ENCODE peak calls at places on chromosomes 13 and 19, in nine cellular contexts. D is body of pancreas, O is HTR-8/SVneo, M is AML-193, H is NCI-H1105, T is NCI-H2081, P is amniotic stem cell, V is activated T-cell treated with anti-CD3 and anti-CD28 coated beads for 1 hour, W is ELF-1. Z is an unnamed sample.

GRCh38 chr13:71606818-71607217 is 260.2 kb downstream of the DACH1 start:
- DNase-seq in H (no peak), T (no peak), V (no peak), P (no peak), M (no peak), D (no peak), O (no peak), W (no peak), Z (no peak)

GRCh38 chr13:23828866-23829265 is 60.3 kb downstream of the MIPEP start:
- DNase-seq in H (no peak), P (no peak), M (no peak), W (no peak), O (no peak), D (no peak), T (no peak), V (no peak), Z (no peak)

GRCh38 chr13:37090912-37091311 is 14.6 kb downstream of the CSNK1A1L start:
- DNase-seq in V (no peak), O (no peak), T (no peak), M (peak), P (no peak), D (no peak), H (no peak), W (no peak), Z (no peak)

GRCh38 chr19:39052846-39053245 is 20.5 kb upstream of the FBXO27 start:
- DNase-seq in M (no peak), D (no peak), P (no peak), W (no peak), T (no peak), V (no peak), O (no peak), H (no peak), Z (peak)

GRCh38 chr13:44514278-44514677 is 61.9 kb downstream of the TSC22D1 start:
- DNase-seq in M (no peak), O (no peak), T (no peak), V (no peak), H (no peak), D (no peak), P (no peak), W (no peak), Z (no peak)

GRCh38 chr13:28526876-28527275 is 31.9 kb upstream of the FLT1 start:
- DNase-seq in V (no peak), W (no peak), P (no peak), D (no peak), T (no peak), O (no peak), M (no peak), H (no peak), Z (no peak)

GRCh38 chr19:16326401-16327130 is 1.9 kb downstream of the KLF2 start:
- DNase-seq in H (no peak), O (no peak), M (no peak), D (no peak), P (no peak), W (peak), T (no peak), V (peak), Z (no peak)

GRCh38 chr19:55080121-55080914 is 4.6 kb downstream of the EPS8L1 start:
- DNase-seq in P (no peak), V (peak), W (peak), H (peak), D (peak), O (peak), M (no peak), T (peak), Z (peak)

GRCh38 chr19:58477871-58478270 is 1.7 kb downstream of the ZNF446 start:
- DNase-seq in V (no peak), D (no peak), H (no peak), T (no peak), W (no peak), O (no peak), M (no peak), P (no peak), Z (no peak)

GRCh38 chr19:7575426-7576040 is 20.1 kb upstream of the CAMSAP3 start:
- DNase-seq in P (no peak), O (no peak), D (peak), V (no peak), H (no peak), M (no peak), T (no peak), W (no peak), Z (peak)

GRCh38 chr13:90768116-90768515 is 579.4 kb upstream of the MIR17HG start:
- DNase-seq in O (no peak), D (no peak), V (no peak), P (no peak), H (no peak), T (no peak), W (no peak), M (no peak), Z (no peak)

GRCh38 chr13:37769078-37769477 is 100.5 kb downstream of the TRPC4 start:
- DNase-seq in V (no peak), W (no peak), D (no peak), O (no peak), H (no peak), M (no peak), P (no peak), T (peak), Z (no peak)

GRCh38 chr13:66958611-66959010 is 271.5 kb downstream of the PCDH9 start:
- DNase-seq in P (no peak), O (no peak), H (no peak), V (no peak), D (no peak), T (no peak), M (no peak), W (no peak), Z (no peak)

GRCh38 chr13:23642110-23642509 is 71.9 kb downstream of the TNFRSF19 start:
- DNase-seq in H (no peak), O (no peak), V (no peak), T (no peak), P (no peak), D (no peak), W (no peak), M (no peak), Z (no peak)

GRCh38 chr19:15324791-15325519 is 7.4 kb downstream of the BRD4 start:
- DNase-seq in V (no peak), T (no peak), D (peak), H (no peak), W (no peak), M (no peak), P (no peak), O (no peak), Z (no peak)

GRCh38 chr19:6417713-6418561 is 6.7 kb downstream of the KHSRP start:
- DNase-seq in V (no peak), W (peak), O (no peak), H (no peak), T (no peak), M (no peak), D (peak), P (no peak), Z (peak)

GRCh38 chr19:23071087-23071511 is 45.7 kb upstream of the ZNF730 start:
- DNase-seq in O (no peak), P (no peak), T (no peak), H (no peak), D (no peak), V (no peak), M (no peak), W (peak), Z (no peak)

GRCh38 chr19:54040003-54040402 is 23.7 kb downstream of the VSTM1 start:
- DNase-seq in W (no peak), M (no peak), P (no peak), D (no peak), V (no peak), O (no peak), T (no peak), H (no peak), Z (no peak)

GRCh38 chr13:21124853-21125252 is 51.5 kb downstream of the SKA3 start:
- DNase-seq in T (peak), H (peak), V (no peak), M (no peak), D (peak), W (peak), O (peak), P (no peak), Z (peak)

GRCh38 chr13:98564204-98564603 is 12.7 kb downstream of the STK24 start:
- DNase-seq in H (no peak), O (no peak), W (no peak), P (no peak), V (no peak), M (no peak), T (no peak), D (no peak), Z (no peak)

GRCh38 chr19:55647732-55648656 is at the start of gene CCDC106:
- DNase-seq in T (peak), W (peak), D (peak), H (peak), M (peak), P (no peak), O (peak), V (no peak), Z (peak)

GRCh38 chr13:28655566-28655965 is 3.4 kb upstream of the POMP start:
- DNase-seq in T (no peak), D (no peak), W (no peak), V (no peak), O (no peak), M (no peak), P (no peak), H (no peak), Z (no peak)

GRCh38 chr13:40672310-40673060 is 6.0 kb upstream of the FOXO1 start:
- DNase-seq in W (no peak), T (peak), V (no peak), H (peak), D (peak), P (peak), M (no peak), O (peak), Z (peak)

GRCh38 chr19:43124360-43124759 is 41.9 kb upstream of the PSG2 start:
- DNase-seq in T (no peak), M (no peak), V (no peak), O (no peak), D (no peak), P (no peak), H (no peak), W (no peak), Z (no peak)

GRCh38 chr19:6232567-6232966 is 47.2 kb downstream of the MLLT1 start:
- DNase-seq in O (peak), W (no peak), H (no peak), V (no peak), D (no peak), M (no peak), T (no peak), P (no peak), Z (no peak)

GRCh38 chr13:77310579-77311279 is 16.2 kb downstream of the MYCBP2 start:
- DNase-seq in M (no peak), P (no peak), D (no peak), O (no peak), H (no peak), T (no peak), V (no peak), W (no peak), Z (no peak)

GRCh38 chr19:24033962-24034342 is 53.0 kb upstream of the ZNF254 start:
- DNase-seq in H (peak), P (peak), M (peak), T (peak), D (peak), W (no peak), O (peak), V (peak), Z (peak)

GRCh38 chr19:18834644-18834984 is 2.9 kb downstream of the UPF1 start:
- DNase-seq in T (no peak), W (no peak), V (no peak), M (no peak), O (no peak), H (no peak), D (no peak), P (no peak), Z (no peak)

GRCh38 chr13:34805347-34805746 is 136.7 kb upstream of the NBEA start:
- DNase-seq in P (no peak), M (no peak), D (no peak), V (no peak), T (no peak), W (no peak), O (no peak), H (no peak), Z (no peak)

GRCh38 chr19:50358483-50359431 is 6.7 kb downstream of the NAPSA start:
- DNase-seq in D (peak), P (no peak), T (peak), M (no peak), V (peak), O (peak), W (peak), H (peak), Z (peak)

GRCh38 chr13:47903836-47904235 is 97.2 kb downstream of the SUCLA2 start:
- DNase-seq in W (no peak), O (peak), T (no peak), P (no peak), V (no peak), M (peak), H (no peak), D (no peak), Z (no peak)

GRCh38 chr19:3474015-3474414 is 6.3 kb downstream of the SMIM24 start:
- DNase-seq in P (no peak), W (no peak), T (no peak), O (no peak), D (peak), H (no peak), V (no peak), M (no peak), Z (no peak)